ENCODE peak calls at places on chromosome 1, in five cellular contexts. One of them, this sample, is unnamed.
A peak's percentile ranks its signal among the peaks of the same experiment; 100 is the strongest.

GRCh38 chr1:208866351-208866750 is 622.2 kb upstream of the PLXNA2 start:
- DNase-seq in NCI-H774: no peak
- DNase-seq in EL: no peak
- DNase-seq in GM23248: no peak
- DNase-seq in GM13977: no peak
- DNase-seq in this sample: no peak

GRCh38 chr1:230359992-230360391 is 66.1 kb downstream of the PGBD5 start:
- DNase-seq in EL: peak; percentile 94
- DNase-seq in GM23248: peak; percentile 51
- DNase-seq in GM13977: no peak
- DNase-seq in NCI-H774: no peak
- DNase-seq in this sample: no peak

GRCh38 chr1:215079456-215079855 is 3.1 kb upstream of the KCNK2 start:
- DNase-seq in EL: no peak
- DNase-seq in GM13977: no peak
- DNase-seq in GM23248: peak; percentile 32
- DNase-seq in NCI-H774: no peak
- DNase-seq in this sample: no peak

GRCh38 chr1:198780376-198780775 is 141.5 kb downstream of the PTPRC start:
- DNase-seq in NCI-H774: no peak
- DNase-seq in GM23248: no peak
- DNase-seq in EL: peak; percentile 55
- DNase-seq in GM13977: no peak
- DNase-seq in this sample: no peak

GRCh38 chr1:18583326-18583941 is 47.2 kb upstream of the PAX7 start:
- DNase-seq in GM13977: no peak
- DNase-seq in EL: no peak
- DNase-seq in NCI-H774: no peak
- DNase-seq in GM23248: peak; percentile 30
- DNase-seq in this sample: no peak

GRCh38 chr1:15023976-15024375 is 129.6 kb upstream of the TMEM51 start:
- DNase-seq in EL: no peak
- DNase-seq in GM13977: no peak
- DNase-seq in GM23248: no peak
- DNase-seq in NCI-H774: no peak
- DNase-seq in this sample: no peak

GRCh38 chr1:46021046-46021822 is 111.2 kb downstream of the PIK3R3 start:
- DNase-seq in NCI-H774: peak; percentile 39
- DNase-seq in GM13977: no peak
- DNase-seq in EL: no peak
- DNase-seq in GM23248: no peak
- DNase-seq in this sample: no peak

GRCh38 chr1:196105901-196106300 is 502.3 kb downstream of the KCNT2 start:
- DNase-seq in EL: peak; percentile 6
- DNase-seq in GM23248: peak; percentile 68
- DNase-seq in GM13977: no peak
- DNase-seq in NCI-H774: no peak
- DNase-seq in this sample: no peak

GRCh38 chr1:201888282-201889033 is at the start of gene SHISA4:
- DNase-seq in EL: peak; percentile 89
- DNase-seq in NCI-H774: peak; percentile 70
- DNase-seq in GM13977: peak; percentile 68
- DNase-seq in GM23248: peak; percentile 76
- DNase-seq in this sample: no peak

GRCh38 chr1:229554886-229555621 is 3.5 kb downstream of the ABCB10 start:
- DNase-seq in NCI-H774: no peak
- DNase-seq in GM23248: no peak
- DNase-seq in EL: no peak
- DNase-seq in GM13977: no peak
- DNase-seq in this sample: no peak

GRCh38 chr1:20589331-20590312 is 725 bp downstream of the CDA start:
- DNase-seq in NCI-H774: no peak
- DNase-seq in GM23248: peak; percentile 84
- DNase-seq in EL: peak; percentile 47
- DNase-seq in GM13977: no peak
- DNase-seq in this sample: no peak

GRCh38 chr1:22132517-22133235 is 10.2 kb downstream of the WNT4 start:
- DNase-seq in GM13977: no peak
- DNase-seq in GM23248: peak; percentile 90
- DNase-seq in NCI-H774: no peak
- DNase-seq in EL: peak; percentile 78
- DNase-seq in this sample: no peak

This sample was measured in omental fat pad.